ENCODE peak calls at places on chromosomes 11 and 22, in eight cellular contexts. S is fibroblast of lung, D is sigmoid colon, M is Calu3, N is H1, O is foreskin fibroblast, H is thoracic aorta, A is RWPE1. L is an unnamed sample.
A peak's percentile ranks its signal among the peaks of the same experiment; 100 is the strongest.

GRCh38 chr11:35362571-35362980 is 56.8 kb downstream of the SLC1A2 start:
- DNase-seq in S (no peak), D (no peak), M (no peak), N (no peak), O (no peak), H (no peak), A (no peak), L (no peak)

GRCh38 chr22:32308934-32309333 is 48.7 kb upstream of the RFPL3 start:
- DNase-seq in S (no peak), D (no peak), M (no peak), N (peak; percentile 20), O (no peak), H (no peak), A (no peak), L (no peak)

GRCh38 chr11:71452354-71453020 is 516 bp upstream of the NADSYN1 start:
- DNase-seq in S (peak; percentile 65), D (peak; percentile 77), M (peak; percentile 31), N (no peak), O (peak; percentile 58), H (no peak), A (no peak), L (no peak)

GRCh38 chr11:10673476-10674062 is 20.0 kb downstream of the IRAG1 start:
- DNase-seq in S (no peak), D (no peak), M (no peak), N (no peak), O (no peak), H (no peak), A (no peak), L (no peak)

GRCh38 chr11:44229003-44229570 is 80.9 kb downstream of the ALX4 start:
- DNase-seq in S (no peak), D (no peak), M (no peak), N (no peak), O (no peak), H (no peak), A (no peak), L (no peak)

GRCh38 chr11:269146-269890 is 8.9 kb upstream of the NLRP6 start:
- DNase-seq in S (no peak), D (no peak), M (no peak), N (no peak), O (no peak), H (no peak), A (no peak), L (peak; percentile 76)

GRCh38 chr11:14029971-14030531 is 67.5 kb downstream of the SPON1 start:
- DNase-seq in S (peak; percentile 59), D (peak; percentile 82), M (peak; percentile 46), N (no peak), O (peak; percentile 70), H (peak; percentile 59), A (peak; percentile 56), L (no peak)

GRCh38 chr22:24512043-24512442 is 16.9 kb downstream of the UPB1 start:
- DNase-seq in S (no peak), D (no peak), M (no peak), N (no peak), O (no peak), H (no peak), A (no peak), L (no peak)

GRCh38 chr22:25067851-25068421 is 115.4 kb downstream of the KIAA1671 start:
- DNase-seq in S (no peak), D (no peak), M (no peak), N (no peak), O (no peak), H (peak; percentile 40), A (no peak), L (no peak)

GRCh38 chr22:44003776-44004460 is 20.2 kb upstream of the PARVB start:
- DNase-seq in S (no peak), D (no peak), M (no peak), N (peak; percentile 62), O (no peak), H (no peak), A (no peak), L (no peak)

GRCh38 chr11:35021589-35021988 is 105.2 kb downstream of the PDHX start:
- DNase-seq in S (no peak), D (no peak), M (no peak), N (no peak), O (no peak), H (no peak), A (no peak), L (no peak)

GRCh38 chr11:89633125-89633695 is 76.9 kb upstream of the TRIM77 start:
- DNase-seq in S (peak; percentile 15), D (no peak), M (no peak), N (no peak), O (no peak), H (no peak), A (no peak), L (no peak)

GRCh38 chr11:1557904-1558831 is 13.9 kb downstream of the DUSP8 start:
- DNase-seq in S (peak; percentile 85), D (peak; percentile 93), M (peak; percentile 53), N (no peak), O (peak; percentile 62), H (no peak), A (peak; percentile 75), L (peak; percentile 34)

GRCh38 chr11:34034053-34034452 is 17.5 kb upstream of the CAPRIN1 start:
- DNase-seq in S (no peak), D (no peak), M (no peak), N (no peak), O (no peak), H (no peak), A (peak; percentile 45), L (no peak)

GRCh38 chr11:88377151-88377550 is 39.6 kb upstream of the CTSC start:
- DNase-seq in S (peak; percentile 12), D (no peak), M (no peak), N (no peak), O (no peak), H (no peak), A (no peak), L (no peak)

GRCh38 chr11:27524155-27524554 is 17.6 kb upstream of the LIN7C start:
- DNase-seq in S (peak; percentile 27), D (no peak), M (no peak), N (peak; percentile 48), O (peak; percentile 69), H (no peak), A (peak; percentile 13), L (no peak)

GRCh38 chr22:17271711-17272451 is 52.6 kb upstream of the ADA2 start:
- DNase-seq in S (no peak), D (peak; percentile 38), M (no peak), N (no peak), O (no peak), H (no peak), A (no peak), L (no peak)

GRCh38 chr22:19962246-19962908 is 20.8 kb upstream of the TXNRD2 start:
- DNase-seq in S (peak; percentile 76), D (peak; percentile 86), M (peak; percentile 81), N (peak; percentile 86), O (peak; percentile 73), H (no peak), A (peak; percentile 71), L (peak; percentile 82)

DNA sequence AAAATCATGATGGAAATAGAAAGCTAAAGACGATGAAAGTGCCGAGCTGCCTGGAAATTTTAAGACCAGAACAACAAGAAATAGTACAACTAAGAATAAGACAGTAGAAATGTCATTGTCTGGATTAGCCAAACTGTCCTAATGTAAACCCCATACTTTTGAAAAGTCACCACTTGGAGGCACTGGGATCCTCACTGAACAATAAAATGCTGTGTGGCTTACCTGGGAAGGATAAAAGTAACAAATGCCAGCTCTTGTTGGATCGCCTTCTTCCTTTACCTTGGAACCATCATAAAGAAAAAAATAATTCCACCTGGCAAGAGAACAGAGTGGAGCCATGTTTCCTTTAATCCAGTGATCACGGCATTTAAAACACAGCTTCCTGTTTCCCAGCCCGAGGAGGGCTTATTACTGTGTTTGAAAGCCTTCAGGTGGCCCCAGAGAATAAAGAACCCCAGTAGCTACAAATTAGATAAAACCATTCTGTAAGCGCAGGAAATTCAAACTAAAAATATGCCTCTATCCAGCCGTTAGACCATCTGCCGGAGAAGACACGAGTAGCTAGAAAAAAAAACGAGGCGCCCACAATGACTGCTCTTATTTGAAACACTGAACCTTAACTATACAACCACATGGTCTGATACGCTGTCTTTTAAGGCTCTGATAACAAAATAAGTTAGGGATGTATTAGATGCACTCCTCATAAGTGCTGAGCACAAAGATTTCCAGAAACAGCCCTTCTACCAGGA is 4.4 kb downstream of the HPS4 start:
- DNase-seq in S (no peak), D (no peak), M (no peak), N (no peak), O (no peak), H (no peak), A (no peak), L (no peak)
- TF ChIP-seq CTCF in S (no peak), D (no peak), M (no peak), N (no peak), O (no peak), H (no peak), A (no peak), L (no peak)

GRCh38 chr11:61293869-61294716 is 1.0 kb downstream of the VWCE start:
- DNase-seq in S (peak; percentile 42), D (peak; percentile 85), M (peak; percentile 21), N (peak; percentile 57), O (peak; percentile 52), H (peak; percentile 23), A (peak; percentile 24), L (peak; percentile 73)
- TF ChIP-seq CTCF in S (no peak), D (no peak), M (no peak), N (no peak), O (no peak), H (no peak), A (no peak), L (peak; percentile 2)

DNA sequence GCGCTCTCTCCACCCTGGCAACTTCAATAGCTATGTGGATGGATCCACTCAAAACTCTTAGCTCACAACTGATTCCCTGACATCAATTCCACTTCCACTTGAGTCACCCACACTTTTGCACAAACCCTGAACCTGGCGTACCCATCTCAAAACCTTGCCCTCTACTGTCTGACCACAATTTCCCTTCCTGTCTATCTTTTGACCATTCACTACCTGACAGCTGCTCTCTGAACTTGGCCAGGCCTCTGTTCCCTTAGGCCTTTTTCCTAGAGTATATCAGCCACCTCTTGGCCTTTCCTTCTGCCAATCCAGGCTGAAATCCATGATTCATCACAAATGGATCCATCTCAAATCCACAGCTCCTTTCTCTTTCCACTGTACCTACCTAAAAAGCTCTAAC is 106.0 kb downstream of the RPL27A start:
- DNase-seq in S (no peak), D (no peak), M (no peak), N (no peak), O (no peak), H (no peak), A (no peak), L (no peak)
- TF ChIP-seq CTCF in S (no peak), D (no peak), M (no peak), N (no peak), O (no peak), H (no peak), A (no peak), L (no peak)

GRCh38 chr22:47835726-47836125 is 1073.3 kb downstream of the TBC1D22A start:
- DNase-seq in S (peak; percentile 96), D (no peak), M (no peak), N (no peak), O (peak; percentile 40), H (no peak), A (peak; percentile 13), L (no peak)

GRCh38 chr22:47836957-47837356 is 1074.5 kb downstream of the TBC1D22A start:
- DNase-seq in S (peak; percentile 24), D (no peak), M (no peak), N (no peak), O (peak; percentile 5), H (no peak), A (peak; percentile 6), L (no peak)

GRCh38 chr22:47841166-47841565 is 1078.7 kb downstream of the TBC1D22A start:
- DNase-seq in S (no peak), D (no peak), M (no peak), N (no peak), O (no peak), H (no peak), A (no peak), L (no peak)

GRCh38 chr22:47839586-47840245 is 1077.3 kb downstream of the TBC1D22A start:
- DNase-seq in S (peak; percentile 6), D (no peak), M (no peak), N (no peak), O (no peak), H (no peak), A (no peak), L (no peak)

GRCh38 chr22:47837703-47838102 is 1075.3 kb downstream of the TBC1D22A start:
- DNase-seq in S (peak; percentile 28), D (no peak), M (peak; percentile 3), N (peak; percentile 57), O (no peak), H (no peak), A (no peak), L (no peak)
- TF ChIP-seq CTCF in S (peak; percentile 10), D (no peak), M (no peak), N (peak; percentile 76), O (peak; percentile 3), H (no peak), A (no peak), L (peak; percentile 41)